ENCODE peak calls at places on chromosome 11, in four cellular contexts. T is H1, Y is GM12878, P is HepG2. Z is an unnamed sample. For H3K27me3, the result is how much of the 10 kb centered on the place peaks cover.

GRCh38 chr11:73942030-73942429 is 8.8 kb upstream of the DNAJB13 start:
- DNase-seq in T (no peak), P (no peak), Y (no peak), Z (no peak)

GRCh38 chr11:130208241-130209127 is 48.9 kb downstream of the ST14 start:
- DNase-seq in Y (no peak), P (no peak), T (no peak), Z (no peak)

GRCh38 chr11:102472127-102472526 is 19.6 kb upstream of the TMEM123 start:
- DNase-seq in P (no peak), Y (no peak), T (no peak), Z (no peak)

GRCh38 chr11:30617762-30618161 is 31.6 kb upstream of the MPPED2 start:
- DNase-seq in Y (no peak), T (no peak), P (no peak), Z (no peak)

GRCh38 chr11:64224891-64225607 is 937 bp downstream of the TRPT1 start:
- DNase-seq in T (no peak), P (no peak), Y (no peak), Z (no peak)

GRCh38 chr11:36000616-36001190 is 56.8 kb downstream of the LDLRAD3 start:
- DNase-seq in P (no peak), Y (no peak), T (no peak), Z (no peak)

GRCh38 chr11:106281455-106282173 is 204.2 kb downstream of the AASDHPPT start:
- DNase-seq in P (no peak), Y (no peak), T (no peak), Z (no peak)

GRCh38 chr11:69317401-69318092 is 23.6 kb downstream of the MYEOV start:
- DNase-seq in T (no peak), P (no peak), Y (no peak), Z (no peak)

GRCh38 chr11:92596596-92597317 is 372.1 kb downstream of the FAT3 start:
- DNase-seq in P (no peak), Y (no peak), T (no peak), Z (no peak)

GRCh38 chr11:107916671-107917241 is 11.5 kb upstream of the RAB39A start:
- DNase-seq in P (peak), T (no peak), Y (no peak), Z (no peak)

GRCh38 chr11:61928606-61929005 is 11.2 kb upstream of the RAB3IL1 start:
- DNase-seq in P (no peak), Y (no peak), T (no peak), Z (no peak)

GRCh38 chr11:2927493-2927800 is 1.8 kb downstream of the PHLDA2 start:
- DNase-seq in P (no peak), T (no peak), Y (no peak), Z (no peak)

GRCh38 chr11:73240190-73240781 is 22.2 kb downstream of the P2RY2 start:
- DNase-seq in T (no peak), P (no peak), Y (no peak), Z (no peak)

GRCh38 chr11:95299078-95299611 is 68.1 kb upstream of the SESN3 start:
- DNase-seq in Y (no peak), P (no peak), T (no peak), Z (no peak)

GRCh38 chr11:125092669-125093068 is 18.8 kb downstream of the TMEM218 start:
- DNase-seq in P (no peak), Y (no peak), T (no peak), Z (no peak)

GRCh38 chr11:76237914-76238313 is 31.6 kb upstream of the WNT11 start:
- DNase-seq in Y (no peak), T (no peak), P (peak), Z (peak)

DNA sequence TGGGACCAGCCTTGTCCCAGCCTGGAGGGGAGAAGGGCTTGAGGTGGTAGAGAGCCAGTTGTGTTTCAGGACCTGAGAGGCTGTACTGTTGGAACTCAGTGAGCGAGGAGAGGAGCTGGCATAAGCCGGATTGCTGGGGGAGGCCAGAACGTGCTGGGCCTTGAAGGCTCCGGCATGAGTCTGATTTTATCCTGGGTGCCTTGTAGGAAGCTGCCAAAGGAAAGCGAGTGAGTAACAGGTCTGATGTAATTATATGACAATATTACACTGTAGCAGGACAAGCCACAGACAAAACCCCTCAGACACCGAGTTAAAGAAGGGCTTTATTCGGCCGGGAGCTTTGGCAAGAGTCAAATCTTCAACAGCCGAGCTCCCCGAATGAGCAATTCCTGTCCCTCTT is 17.2 kb downstream of the AP2A2 start:
- DNase-seq in T (no peak), P (no peak), Y (no peak), Z (no peak)
- TF ChIP-seq SUZ12 in T (no peak), P (no peak), Y (no peak), Z (no peak)

DNA sequence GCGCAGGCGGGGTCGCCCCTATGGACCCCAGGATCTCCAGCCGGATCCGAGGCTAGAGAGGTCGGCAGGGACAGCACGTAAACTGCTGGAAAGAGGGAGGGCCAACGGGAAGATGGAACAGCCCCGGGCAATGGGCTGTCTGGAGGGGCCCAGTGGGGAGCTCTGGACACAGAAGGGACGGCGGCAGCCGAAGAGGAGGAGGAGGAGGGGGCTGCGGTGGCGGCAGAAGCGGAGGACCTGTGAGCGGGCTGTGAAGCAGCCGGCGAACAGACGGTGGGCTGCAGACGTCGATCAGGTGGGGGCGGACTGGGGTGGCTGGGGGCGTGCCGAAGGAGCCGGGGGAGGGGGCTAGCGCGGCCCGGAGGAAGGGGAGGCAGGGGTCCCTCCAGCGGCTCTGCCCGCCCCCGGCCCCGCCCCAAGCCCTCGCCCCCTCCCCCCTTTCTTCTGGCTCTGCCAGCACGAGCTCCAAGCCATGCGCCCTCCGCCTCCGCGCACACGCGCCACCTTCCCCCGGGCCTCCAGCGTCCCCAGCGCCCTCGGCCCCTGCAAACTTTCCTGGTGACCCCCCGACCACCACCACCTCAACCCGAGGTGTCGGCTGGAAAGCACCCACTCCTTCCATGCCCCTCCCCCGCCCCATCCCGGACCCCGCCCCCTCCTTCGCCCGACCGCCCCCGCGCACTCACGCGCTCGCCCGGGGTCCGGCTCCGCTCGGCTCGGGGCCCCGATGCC is 432 bp downstream of the TNKS1BP1 start:
- DNase-seq in T (no peak), Y (no peak), P (no peak), Z (no peak)
- TF ChIP-seq YY1 in T (no peak), Y (no peak), P (no peak), Z (no peak)

GRCh38 chr11:46511352-46511751 is 82.5 kb downstream of the AMBRA1 start:
- DNase-seq in Y (no peak), T (no peak), P (no peak), Z (no peak)

GRCh38 chr11:46513934-46514342 is 79.9 kb downstream of the AMBRA1 start:
- DNase-seq in T (no peak), Y (no peak), P (no peak), Z (no peak)

GRCh38 chr11:46508360-46508759 is 85.5 kb downstream of the AMBRA1 start:
- DNase-seq in P (no peak), Y (no peak), T (no peak), Z (no peak)

GRCh38 chr11:46514370-46514769 is 79.5 kb downstream of the AMBRA1 start:
- DNase-seq in T (no peak), Y (no peak), P (no peak), Z (no peak)

DNA sequence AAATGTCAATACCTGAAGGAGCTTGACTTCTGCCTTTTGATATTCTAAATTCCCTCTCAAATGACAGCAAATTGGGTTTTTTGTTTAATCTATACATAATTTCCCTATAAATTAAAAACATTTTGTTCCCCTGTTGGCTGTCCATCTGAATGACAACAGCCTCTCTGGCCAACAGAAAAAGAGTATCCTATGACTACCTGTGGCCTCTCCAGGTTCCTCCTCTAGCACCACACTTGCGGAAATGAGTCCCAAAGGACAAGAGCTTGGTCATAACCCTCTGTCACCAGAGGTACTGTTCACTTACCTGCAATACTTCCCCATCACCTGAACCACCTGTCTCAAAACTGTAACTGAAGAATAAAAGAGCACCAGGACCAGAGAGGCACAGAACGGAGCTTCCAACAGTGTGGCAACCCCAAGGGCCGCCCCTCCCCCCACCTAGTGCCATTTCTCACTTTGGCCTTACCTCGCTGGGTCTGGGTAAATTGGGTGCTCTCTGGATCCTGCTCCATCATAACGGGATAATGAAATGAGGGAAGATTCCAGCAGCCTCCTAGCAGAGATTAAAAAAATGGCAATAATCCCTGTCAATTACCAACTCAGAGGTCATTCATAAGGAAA is 81.5 kb downstream of the AMBRA1 start:
- DNase-seq in T (no peak), Y (no peak), P (no peak), Z (no peak)
- H3K27me3 ChIP-seq in T (under half), Y (under half), P (under half), Z (under half)

DNA sequence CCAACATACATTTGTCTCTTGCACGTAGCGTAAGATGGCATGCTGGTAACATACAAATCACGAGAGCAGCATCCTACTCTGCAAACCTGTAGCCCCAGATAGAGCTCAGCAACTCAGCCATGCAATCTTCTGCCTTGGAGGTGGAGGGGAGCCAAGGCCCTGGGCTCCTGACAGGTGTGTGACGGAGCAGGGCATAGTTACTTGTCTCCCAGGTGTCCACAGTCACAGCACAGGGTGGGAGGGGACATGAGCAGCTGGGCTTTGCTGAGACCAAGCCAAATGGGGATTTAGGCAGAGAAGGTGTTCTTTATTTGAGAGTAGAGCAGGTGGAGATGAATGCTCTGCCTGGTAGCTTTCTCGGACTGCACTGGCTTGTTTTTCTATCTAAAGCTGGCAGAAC is 111.7 kb downstream of the TEAD1 start:
- DNase-seq in Y (no peak), P (no peak), T (no peak), Z (no peak)
- TF ChIP-seq SUZ12 in Y (no peak), P (no peak), T (no peak), Z (no peak)

GRCh38 chr11:57349491-57350274 is 11.5 kb downstream of the P2RX3 start:
- DNase-seq in P (peak), Y (no peak), T (no peak), Z (no peak)

GRCh38 chr11:57348052-57348451 is 9.9 kb downstream of the P2RX3 start:
- DNase-seq in Y (no peak), P (no peak), T (no peak), Z (no peak)

GRCh38 chr11:57347336-57347735 is 9.2 kb downstream of the P2RX3 start:
- DNase-seq in P (no peak), T (no peak), Y (no peak), Z (no peak)

GRCh38 chr11:57345555-57346151 is 7.5 kb downstream of the P2RX3 start:
- DNase-seq in P (peak), Y (no peak), T (no peak), Z (peak)

GRCh38 chr11:57348636-57349323 is 10.6 kb downstream of the P2RX3 start:
- DNase-seq in Y (no peak), P (no peak), T (no peak), Z (no peak)
- TF ChIP-seq YY1 in Y (no peak), P (no peak), T (no peak), Z (no peak)

DNA sequence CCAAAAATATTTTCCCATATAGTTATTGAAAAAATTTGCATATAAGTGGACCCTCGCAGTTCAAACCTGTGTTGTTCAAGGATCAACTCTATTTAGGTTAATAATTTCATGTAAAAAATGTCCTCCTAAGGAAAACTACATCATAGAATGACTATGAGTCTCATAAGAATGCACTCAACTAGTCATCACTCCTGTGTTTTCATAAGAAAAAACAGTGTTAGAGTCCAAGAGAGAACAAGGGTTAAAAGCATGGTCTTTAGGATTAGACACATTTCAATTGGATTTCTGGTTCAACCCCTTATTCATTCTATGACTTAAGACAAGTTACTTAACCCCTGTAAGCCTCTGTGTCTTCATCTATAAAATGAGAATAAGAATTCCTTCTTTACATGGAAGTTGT is 5.1 kb downstream of the PARVA start:
- DNase-seq in T (no peak), Y (no peak), P (no peak), Z (no peak)
- H3K27me3 ChIP-seq in T (under half), Y (under half), P (under half), Z (under half)

GRCh38 chr11:47672283-47672730 is 29.9 kb upstream of the MTCH2 start:
- DNase-seq in T (no peak), P (no peak), Y (no peak), Z (no peak)
- TF ChIP-seq SUZ12 in T (no peak), P (no peak), Y (no peak), Z (no peak)

DNA sequence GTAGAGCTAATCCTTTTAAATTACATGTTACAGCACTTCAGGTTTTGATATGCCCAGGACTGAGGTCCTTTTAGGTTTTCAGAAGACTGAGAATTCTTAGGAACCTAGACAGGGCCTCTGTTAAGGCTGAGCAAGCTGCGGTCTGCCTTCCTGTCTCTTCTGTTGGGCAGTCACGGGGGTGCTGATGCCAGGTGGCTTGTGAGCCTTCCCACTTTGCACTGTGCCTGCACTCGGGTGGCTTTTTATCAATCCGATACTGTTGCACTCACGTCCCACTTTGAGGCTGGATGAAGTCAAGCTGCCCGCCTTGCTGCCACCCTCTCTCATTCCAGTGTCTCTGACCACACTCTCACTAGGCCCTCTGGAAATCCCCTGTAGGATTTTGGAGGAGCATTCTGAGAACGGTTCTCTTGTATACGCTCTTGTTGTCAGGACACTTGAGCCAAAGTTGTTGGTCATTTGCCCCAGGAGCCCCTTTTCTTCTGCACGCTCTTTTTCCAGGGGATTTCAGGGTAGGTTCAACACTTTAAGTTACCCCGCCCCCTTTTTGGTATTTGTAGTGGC is 141.8 kb downstream of the TEAD1 start:
- DNase-seq in P (no peak), T (no peak), Y (no peak), Z (no peak)
- TF ChIP-seq YY1 in P (no peak), T (no peak), Y (no peak), Z (no peak)